ENCODE peak calls at places on chromosomes 2 and 18, in ten cellular contexts. H is suprapubic skin; J is IMR-90; U is iris pigment epithelial cell; Z is GF-D8; S is skeletal muscle cell; Q is activated naive CD4-positive, alpha-beta T cell treated with anti-CD3 and anti-CD28 coated beads, Interleukin-2, amount 10 ng/mL, durations not matched to agents 7 days and 5 days; F is activated naive CD8-positive, alpha-beta T cell treated with anti-CD3 and anti-CD28 coated beads, Interleukin-2, amount 50 U/mL, for 24 hours; R is breast epithelium; Y is ovary. C is an unnamed sample.

GRCh38 chr2:3180082-3180908 is 197.3 kb downstream of the EIPR1 start:
- DNase-seq in J (no peak), S (no peak), U (no peak), H (no peak), R (no peak), Z (no peak), F (no peak), Y (no peak), Q (no peak), C (no peak)

GRCh38 chr2:128834203-128834602 is 515.5 kb upstream of the HS6ST1 start:
- DNase-seq in R (no peak), Z (no peak), S (no peak), Q (no peak), J (no peak), Y (no peak), F (no peak), U (no peak), H (no peak), C (no peak)

GRCh38 chr2:220509921-220510320 is 882.5 kb downstream of the SLC4A3 start:
- DNase-seq in Z (no peak), S (no peak), H (no peak), J (no peak), Q (no peak), Y (no peak), U (peak), F (no peak), R (no peak), C (no peak)

GRCh38 chr2:60092781-60093180 is 460.7 kb downstream of the BCL11A start:
- DNase-seq in J (no peak), S (no peak), Q (no peak), F (no peak), Y (no peak), H (no peak), Z (no peak), U (no peak), R (no peak), C (no peak)

GRCh38 chr18:73144030-73144429 is 276.2 kb upstream of the NETO1 start:
- DNase-seq in S (no peak), H (no peak), J (no peak), U (no peak), Q (no peak), F (no peak), Y (no peak), Z (no peak), R (no peak), C (no peak)

GRCh38 chr18:58967643-58968291 is 103.1 kb downstream of the ZNF532 start:
- DNase-seq in S (no peak), U (peak), H (no peak), Y (no peak), J (peak), F (no peak), R (no peak), Q (no peak), Z (no peak), C (no peak)

GRCh38 chr2:189870396-189871089 is 86.3 kb downstream of the PMS1 start:
- DNase-seq in Y (no peak), S (no peak), Z (peak), H (no peak), F (no peak), R (no peak), J (no peak), U (no peak), Q (no peak), C (no peak)

GRCh38 chr2:160409480-160409879 is 84.1 kb downstream of the RBMS1 start:
- DNase-seq in Q (no peak), H (no peak), F (no peak), J (no peak), S (no peak), Y (no peak), Z (no peak), R (no peak), U (peak), C (no peak)

GRCh38 chr2:117774716-117775115 is 39.8 kb upstream of the DDX18 start:
- DNase-seq in S (no peak), Z (no peak), F (no peak), U (no peak), J (no peak), Y (no peak), Q (no peak), R (no peak), H (no peak), C (no peak)

GRCh38 chr2:239944706-239945551 is 80.2 kb downstream of the NDUFA10 start:
- DNase-seq in H (peak), Z (peak), F (peak), Q (peak), Y (no peak), S (no peak), J (peak), R (peak), U (peak), C (peak)

GRCh38 chr18:45416168-45416567 is 199.1 kb upstream of the SLC14A2 start:
- DNase-seq in Y (no peak), R (no peak), Z (no peak), U (no peak), H (no peak), F (no peak), J (no peak), Q (no peak), S (no peak), C (no peak)

GRCh38 chr2:17148298-17149228 is 369.7 kb downstream of the RAD51AP2 start:
- DNase-seq in S (no peak), R (no peak), Q (no peak), Z (no peak), U (peak), F (no peak), Y (peak), H (no peak), J (no peak), C (no peak)

GRCh38 chr2:238596571-238597551 is 170.1 kb downstream of the ASB1 start:
- DNase-seq in F (no peak), Y (peak), J (peak), R (no peak), H (no peak), Z (no peak), Q (no peak), U (peak), S (peak), C (no peak)

GRCh38 chr2:127862228-127862627 is 4.3 kb upstream of the POLR2D start:
- DNase-seq in J (no peak), Q (no peak), U (no peak), H (no peak), S (no peak), F (no peak), Y (no peak), Z (no peak), R (no peak), C (no peak)

GRCh38 chr2:26805241-26805676 is 19.4 kb downstream of the CENPA start:
- DNase-seq in H (no peak), F (no peak), J (peak), S (peak), R (no peak), U (peak), Y (no peak), Q (no peak), Z (no peak), C (no peak)

GRCh38 chr2:239722760-239723448 is 302.2 kb downstream of the NDUFA10 start:
- DNase-seq in Q (no peak), H (peak), R (peak), F (no peak), J (no peak), Y (no peak), Z (no peak), S (no peak), U (no peak), C (peak)

GRCh38 chr2:30147196-30147714 is 448 bp downstream of the YPEL5 start:
- DNase-seq in H (no peak), U (no peak), J (no peak), Z (no peak), R (no peak), F (peak), S (no peak), Y (no peak), Q (no peak), C (no peak)

GRCh38 chr2:224268441-224268840 is 133.5 kb downstream of the FAM124B start:
- DNase-seq in F (no peak), Z (no peak), S (peak), Y (no peak), U (peak), Q (no peak), H (no peak), J (peak), R (no peak), C (no peak)

GRCh38 chr2:18551169-18551568 is 9.3 kb downstream of the RDH14 start:
- DNase-seq in S (no peak), Q (no peak), H (no peak), Y (no peak), U (no peak), Z (no peak), R (no peak), F (no peak), J (no peak), C (no peak)

GRCh38 chr2:127400897-127401756 is 13.4 kb upstream of the MAP3K2 start:
- DNase-seq in H (no peak), Y (no peak), R (no peak), U (peak), F (no peak), Q (no peak), Z (no peak), J (peak), S (no peak), C (no peak)

GRCh38 chr2:3728104-3729054 is 25.0 kb downstream of the DCDC2C start:
- DNase-seq in H (no peak), Y (peak), U (peak), Z (peak), R (no peak), Q (no peak), S (peak), F (no peak), J (peak), C (no peak)

GRCh38 chr18:58125183-58125582 is 81.2 kb downstream of the NEDD4L start:
- DNase-seq in Z (no peak), R (no peak), U (peak), F (no peak), J (no peak), H (no peak), S (no peak), Y (no peak), Q (no peak), C (no peak)

GRCh38 chr2:42261531-42262195 is 92.5 kb downstream of the EML4 start:
- DNase-seq in F (no peak), Y (no peak), Q (no peak), R (no peak), S (no peak), U (no peak), H (no peak), J (no peak), Z (no peak), C (no peak)

GRCh38 chr18:8975624-8976023 is 126.9 kb upstream of the NDUFV2 start:
- DNase-seq in Q (no peak), J (no peak), Z (no peak), H (no peak), R (no peak), U (no peak), F (no peak), S (no peak), Y (no peak), C (no peak)

GRCh38 chr2:98487806-98488189 is 43.1 kb downstream of the INPP4A start:
- DNase-seq in Q (peak), F (peak), S (no peak), Z (peak), J (peak), U (peak), H (no peak), Y (no peak), R (no peak), C (peak)

GRCh38 chr2:212842544-212843185 is 304.1 kb upstream of the ERBB4 start:
- DNase-seq in U (peak), R (no peak), Y (no peak), S (peak), Q (no peak), J (peak), F (no peak), H (no peak), Z (no peak), C (no peak)

GRCh38 chr18:39463986-39464385 is 1898.4 kb upstream of the CELF4 start:
- DNase-seq in H (no peak), U (peak), Y (no peak), S (no peak), J (no peak), F (no peak), R (no peak), Q (no peak), Z (no peak), C (no peak)

GRCh38 chr2:26305575-26305974 is 40.4 kb upstream of the SELENOI start:
- DNase-seq in Q (no peak), Z (no peak), F (no peak), J (no peak), R (no peak), Y (no peak), U (no peak), S (no peak), H (no peak), C (no peak)

GRCh38 chr2:113679457-113679856 is 52.4 kb downstream of the RABL2A start:
- DNase-seq in U (no peak), Q (no peak), S (no peak), J (no peak), R (no peak), Y (no peak), Z (no peak), F (no peak), H (no peak), C (no peak)

GRCh38 chr18:68262697-68263293 is 452.1 kb downstream of the TMX3 start:
- DNase-seq in J (peak), R (no peak), U (peak), Y (no peak), F (no peak), Q (no peak), H (no peak), Z (no peak), S (peak), C (no peak)

GRCh38 chr2:206981739-206982336 is 42.5 kb downstream of the CPO start:
- DNase-seq in Y (peak), Z (no peak), R (peak), Q (peak), J (peak), S (peak), F (peak), H (peak), U (peak), C (peak)

GRCh38 chr2:59630789-59631188 is 922.7 kb downstream of the BCL11A start:
- DNase-seq in S (no peak), J (no peak), U (no peak), Z (no peak), R (no peak), Y (no peak), F (no peak), Q (no peak), H (no peak), C (no peak)

GRCh38 chr18:76988015-76988826 is 144.4 kb downstream of the MBP start:
- DNase-seq in S (no peak), F (no peak), Z (no peak), Q (no peak), Y (peak), U (no peak), R (no peak), H (no peak), J (no peak), C (peak)

GRCh38 chr2:37582911-37583310 is 88.5 kb downstream of the CDC42EP3 start:
- DNase-seq in Q (no peak), Y (no peak), H (no peak), R (no peak), J (no peak), S (no peak), F (no peak), Z (no peak), U (no peak), C (no peak)

GRCh38 chr2:218152777-218153176 is 14.0 kb downstream of the CXCR1 start:
- DNase-seq in Q (no peak), S (no peak), J (no peak), Y (no peak), F (no peak), H (no peak), Z (no peak), R (no peak), U (no peak), C (no peak)

GRCh38 chr2:88265352-88265960 is 95.3 kb downstream of the THNSL2 start:
- DNase-seq in H (no peak), J (peak), F (peak), Y (no peak), Q (no peak), Z (no peak), S (peak), U (peak), R (no peak), C (no peak)

GRCh38 chr2:33373986-33374385 is 102.5 kb upstream of the RASGRP3 start:
- DNase-seq in S (peak), J (peak), Y (no peak), Q (no peak), U (peak), H (no peak), F (no peak), Z (no peak), R (no peak), C (no peak)

GRCh38 chr2:41791523-41791922 is 256.3 kb upstream of the PKDCC start:
- DNase-seq in J (peak), Y (no peak), H (no peak), Z (no peak), S (peak), R (no peak), F (no peak), Q (peak), U (peak), C (no peak)

GRCh38 chr2:84152471-84152870 is 306.6 kb downstream of the SUCLG1 start:
- DNase-seq in U (no peak), Y (no peak), H (no peak), J (no peak), F (no peak), Q (no peak), S (no peak), R (no peak), Z (no peak), C (no peak)